ENCODE peak calls at places on chromosomes 12 and 14, in nine cellular contexts. Q, P, W, C, I, R, E, V and T are unnamed samples.

GRCh38 chr14:104546021-104546491 is 33.5 kb upstream of the C14orf180 start:
- DNase-seq in V (peak; percentile 43), C (peak; percentile 34), E (no peak), I (no peak), Q (no peak), R (no peak), P (peak; percentile 61), W (peak; percentile 79), T (no peak)

GRCh38 chr14:46322076-46322475 is 329.5 kb downstream of the RPL10L start:
- DNase-seq in V (no peak), P (no peak), Q (no peak), W (no peak), R (peak; percentile 51), E (no peak), C (no peak), I (no peak), T (no peak)

GRCh38 chr12:8038659-8039114 is 6.2 kb downstream of the FOXJ2 start:
- DNase-seq in W (no peak), E (peak; percentile 75), V (peak; percentile 75), P (peak; percentile 84), I (no peak), C (peak; percentile 54), R (peak; percentile 85), Q (peak; percentile 75), T (no peak)

GRCh38 chr12:47725091-47725772 is at the start of gene ENDOU:
- DNase-seq in V (no peak), P (no peak), C (peak; percentile 22), R (no peak), W (no peak), Q (no peak), E (no peak), I (no peak), T (no peak)

GRCh38 chr12:21566223-21566906 is 38.3 kb downstream of the GYS2 start:
- DNase-seq in E (no peak), R (peak; percentile 23), P (no peak), W (no peak), C (no peak), I (no peak), V (no peak), Q (no peak), T (no peak)

GRCh38 chr14:34833545-34834523 is 41.3 kb downstream of the BAZ1A start:
- DNase-seq in V (no peak), E (no peak), I (peak; percentile 40), P (no peak), R (peak; percentile 29), W (no peak), Q (no peak), C (no peak), T (no peak)

GRCh38 chr14:24426912-24427536 is 2.4 kb downstream of the CBLN3 start:
- DNase-seq in R (no peak), C (peak; percentile 73), I (no peak), E (no peak), W (peak; percentile 76), Q (no peak), P (no peak), V (no peak), T (no peak)

GRCh38 chr14:104583424-104584114 is 4.0 kb downstream of the C14orf180 start:
- DNase-seq in I (no peak), C (no peak), V (no peak), E (no peak), P (no peak), R (no peak), W (no peak), Q (no peak), T (no peak)

GRCh38 chr14:57847096-57847495 is 18.8 kb downstream of the SLC35F4 start:
- DNase-seq in P (no peak), I (no peak), Q (no peak), C (no peak), V (no peak), R (no peak), W (no peak), E (peak; percentile 67), T (no peak)

GRCh38 chr12:67891566-67891965 is 97.7 kb upstream of the IFNG-AS1 start:
- DNase-seq in W (no peak), V (no peak), Q (no peak), E (no peak), R (no peak), C (no peak), P (no peak), I (no peak), T (no peak)

GRCh38 chr12:67893003-67893402 is 96.2 kb upstream of the IFNG-AS1 start:
- DNase-seq in P (no peak), E (no peak), V (no peak), W (no peak), R (no peak), I (no peak), C (no peak), Q (no peak), T (no peak)

GRCh38 chr12:67889935-67890334 is 99.3 kb upstream of the IFNG-AS1 start:
- DNase-seq in P (no peak), E (no peak), R (no peak), V (no peak), W (no peak), Q (no peak), I (no peak), C (no peak), T (no peak)

GRCh38 chr12:67892289-67892688 is 97.0 kb upstream of the IFNG-AS1 start:
- DNase-seq in I (no peak), E (no peak), W (no peak), C (no peak), R (no peak), Q (no peak), P (no peak), V (no peak), T (no peak)

DNA sequence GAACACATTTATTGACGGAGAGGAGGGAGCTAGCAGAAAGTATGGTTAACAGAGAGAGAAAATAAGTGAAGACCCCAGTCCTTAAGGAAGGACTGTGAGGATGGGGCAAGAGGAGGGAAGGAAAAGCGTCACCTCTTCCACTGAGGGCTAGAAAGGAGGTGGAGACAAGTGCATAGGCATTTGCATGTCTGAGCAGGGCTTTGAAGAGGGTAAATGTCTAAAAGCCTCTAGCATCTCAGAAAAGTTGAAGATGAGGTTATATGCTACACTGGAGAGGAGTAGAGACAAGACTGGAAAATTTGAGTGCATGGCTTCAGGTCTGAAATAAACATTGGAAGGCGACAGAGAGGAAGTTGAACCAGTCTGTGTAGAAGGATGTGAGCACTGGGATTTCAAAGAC is 98.5 kb upstream of the IFNG-AS1 start:
- DNase-seq in C (no peak), E (no peak), Q (no peak), I (no peak), R (no peak), P (no peak), V (no peak), W (no peak), T (no peak)
- H3K4me1 ChIP-seq in C (no peaks in the 10 kb centered on the region), E (no peaks in the 10 kb centered on the region), Q (no peaks in the 10 kb centered on the region), I (no peaks in the 10 kb centered on the region), R (peaks cover 3% of the 10 kb centered on the region), P (no peaks in the 10 kb centered on the region), V (no peaks in the 10 kb centered on the region), W (no peaks in the 10 kb centered on the region), T (no peaks in the 10 kb centered on the region)

DNA sequence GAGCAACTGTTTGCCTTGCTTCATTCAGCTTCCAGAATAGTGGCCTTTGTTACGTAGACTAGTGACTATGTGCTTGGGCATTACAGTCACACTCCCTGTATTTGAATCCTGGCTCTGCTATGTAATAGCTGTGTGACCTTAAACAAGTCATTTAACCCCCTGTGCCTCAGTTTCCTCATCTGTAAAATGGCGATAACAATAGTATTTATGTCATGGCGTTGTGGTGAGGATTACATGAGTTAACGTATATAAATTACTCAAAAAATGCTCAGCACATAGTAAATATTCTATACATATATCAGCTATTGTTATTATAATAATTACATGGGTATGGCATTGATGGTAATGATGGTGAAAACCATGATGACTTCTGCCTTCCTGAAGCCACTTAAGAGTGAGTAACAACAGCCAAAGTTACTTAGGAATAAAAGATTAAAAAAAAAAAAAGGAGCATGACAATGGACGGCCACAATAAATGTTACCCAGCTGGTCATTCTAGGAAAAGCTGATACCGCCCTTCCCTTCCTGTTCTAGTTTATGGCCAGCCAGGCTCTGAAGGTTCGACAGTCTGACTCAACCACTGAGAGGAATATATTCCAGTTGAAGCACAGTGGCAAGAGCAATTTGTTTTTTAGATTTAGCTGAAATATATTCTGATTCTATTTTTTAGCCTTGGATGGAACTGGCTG is 9.9 kb upstream of the ADIPOR2 start:
- DNase-seq in E (no peak), I (no peak), P (no peak), W (no peak), Q (no peak), C (peak; percentile 67), V (peak; percentile 8), R (no peak), T (no peak)
- H3K4me1 ChIP-seq in E (no peaks in the 10 kb centered on the region), I (no peaks in the 10 kb centered on the region), P (peaks cover 6% of the 10 kb centered on the region), W (no peaks in the 10 kb centered on the region), Q (no peaks in the 10 kb centered on the region), C (no peaks in the 10 kb centered on the region), V (no peaks in the 10 kb centered on the region), R (no peaks in the 10 kb centered on the region), T (no peaks in the 10 kb centered on the region)

GRCh38 chr14:61753631-61754030 is 8.6 kb upstream of the SNAPC1 start:
- DNase-seq in C (no peak), I (no peak), W (no peak), P (no peak), R (peak; percentile 50), Q (no peak), V (no peak), E (no peak), T (no peak)

GRCh38 chr14:61750708-61751474 is 11.3 kb upstream of the SNAPC1 start:
- DNase-seq in R (peak; percentile 55), P (peak; percentile 94), V (peak; percentile 87), Q (peak; percentile 87), W (peak; percentile 97), C (peak; percentile 95), I (peak; percentile 98), E (peak; percentile 87), T (peak; percentile 95)

GRCh38 chr14:61749867-61750266 is 12.4 kb upstream of the SNAPC1 start:
- DNase-seq in R (peak; percentile 23), C (peak; percentile 66), W (no peak), V (no peak), E (no peak), P (no peak), Q (no peak), I (peak; percentile 58), T (no peak)

GRCh38 chr14:61752626-61753025 is 9.6 kb upstream of the SNAPC1 start:
- DNase-seq in V (no peak), Q (no peak), W (no peak), P (no peak), R (peak; percentile 50), C (no peak), I (peak; percentile 86), E (no peak), T (no peak)

GRCh38 chr14:61751475-61751989 is 10.7 kb upstream of the SNAPC1 start:
- DNase-seq in R (no peak), W (no peak), P (no peak), C (no peak), E (no peak), Q (no peak), I (peak; percentile 57), V (no peak), T (no peak)
- H3K4me1 ChIP-seq in R (peaks cover 11% of the 10 kb centered on the region), W (peaks cover 31% of the 10 kb centered on the region), P (peaks cover 10% of the 10 kb centered on the region), C (peaks cover 6% of the 10 kb centered on the region), E (no peaks in the 10 kb centered on the region), Q (peaks cover 6% of the 10 kb centered on the region), I (peaks cover 67% of the 10 kb centered on the region), V (peaks cover 3% of the 10 kb centered on the region), T (peaks cover 63% of the 10 kb centered on the region)

GRCh38 chr14:100071545-100071944 is 6.3 kb downstream of the EVL start:
- DNase-seq in R (no peak), Q (no peak), E (no peak), V (no peak), W (no peak), C (no peak), P (no peak), I (no peak), T (no peak)
- H3K4me1 ChIP-seq in R (peaks cover 6% of the 10 kb centered on the region), Q (no peaks in the 10 kb centered on the region), E (peaks cover 9% of the 10 kb centered on the region), V (no peaks in the 10 kb centered on the region), W (peaks cover 96% of the 10 kb centered on the region), C (peaks cover 22% of the 10 kb centered on the region), P (peaks cover 48% of the 10 kb centered on the region), I (peaks cover 11% of the 10 kb centered on the region), T (peaks cover 21% of the 10 kb centered on the region)